ENCODE peak calls at places on chromosomes 4 and X, in ten cellular contexts. One of them, this sample, is unnamed.

GRCh38 chrX:29728639-29729038 is 486.7 kb upstream of the MAGEB2 start:
- DNase-seq in brain microvascular endothelial cell: no peak
- DNase-seq in HFFc6: no peak
- DNase-seq in progenitor cell of endocrine pancreas: no peak
- DNase-seq in GM13976: no peak
- DNase-seq in psoas muscle: no peak
- DNase-seq in fibroblast of the aortic adventitia: no peak
- DNase-seq in Peyer's patch: no peak
- DNase-seq in astrocyte: no peak
- DNase-seq in PC-3: no peak
- DNase-seq in this sample: no peak

GRCh38 chrX:46627700-46628405 is 54.3 kb downstream of the CHST7 start:
- DNase-seq in psoas muscle: no peak
- DNase-seq in fibroblast of the aortic adventitia: no peak
- DNase-seq in PC-3: no peak
- DNase-seq in brain microvascular endothelial cell: no peak
- DNase-seq in HFFc6: no peak
- DNase-seq in progenitor cell of endocrine pancreas: no peak
- DNase-seq in GM13976: no peak
- DNase-seq in astrocyte: no peak
- DNase-seq in Peyer's patch: no peak
- DNase-seq in this sample: no peak

GRCh38 chr4:98566491-98567008 is 91.9 kb downstream of the TSPAN5 start:
- DNase-seq in fibroblast of the aortic adventitia: peak
- DNase-seq in GM13976: no peak
- DNase-seq in HFFc6: no peak
- DNase-seq in astrocyte: no peak
- DNase-seq in psoas muscle: no peak
- DNase-seq in progenitor cell of endocrine pancreas: no peak
- DNase-seq in brain microvascular endothelial cell: no peak
- DNase-seq in PC-3: no peak
- DNase-seq in Peyer's patch: no peak
- DNase-seq in this sample: no peak

GRCh38 chrX:82765806-82766205 is 742.3 kb upstream of the POU3F4 start:
- DNase-seq in astrocyte: no peak
- DNase-seq in GM13976: no peak
- DNase-seq in brain microvascular endothelial cell: no peak
- DNase-seq in PC-3: peak
- DNase-seq in progenitor cell of endocrine pancreas: no peak
- DNase-seq in HFFc6: no peak
- DNase-seq in psoas muscle: no peak
- DNase-seq in fibroblast of the aortic adventitia: no peak
- DNase-seq in Peyer's patch: no peak
- DNase-seq in this sample: no peak

GRCh38 chrX:47854474-47854873 is 17.8 kb downstream of the ZNF81 start:
- DNase-seq in fibroblast of the aortic adventitia: peak
- DNase-seq in Peyer's patch: peak
- DNase-seq in PC-3: peak
- DNase-seq in progenitor cell of endocrine pancreas: no peak
- DNase-seq in brain microvascular endothelial cell: peak
- DNase-seq in astrocyte: no peak
- DNase-seq in HFFc6: no peak
- DNase-seq in psoas muscle: peak
- DNase-seq in GM13976: no peak
- DNase-seq in this sample: no peak

GRCh38 chrX:36445576-36445975 is 526.0 kb downstream of the CFAP47 start:
- DNase-seq in psoas muscle: no peak
- DNase-seq in progenitor cell of endocrine pancreas: no peak
- DNase-seq in fibroblast of the aortic adventitia: no peak
- DNase-seq in HFFc6: no peak
- DNase-seq in PC-3: no peak
- DNase-seq in Peyer's patch: no peak
- DNase-seq in brain microvascular endothelial cell: no peak
- DNase-seq in GM13976: no peak
- DNase-seq in astrocyte: no peak
- DNase-seq in this sample: no peak

GRCh38 chrX:42755820-42756219 is 22.1 kb downstream of the PPP1R2C start:
- DNase-seq in astrocyte: peak
- DNase-seq in Peyer's patch: no peak
- DNase-seq in progenitor cell of endocrine pancreas: no peak
- DNase-seq in fibroblast of the aortic adventitia: peak
- DNase-seq in psoas muscle: peak
- DNase-seq in PC-3: peak
- DNase-seq in HFFc6: no peak
- DNase-seq in brain microvascular endothelial cell: peak
- DNase-seq in GM13976: no peak
- DNase-seq in this sample: peak

GRCh38 chr4:103359900-103360299 is 161.8 kb upstream of the CENPE start:
- DNase-seq in Peyer's patch: no peak
- DNase-seq in brain microvascular endothelial cell: no peak
- DNase-seq in progenitor cell of endocrine pancreas: no peak
- DNase-seq in PC-3: no peak
- DNase-seq in psoas muscle: no peak
- DNase-seq in HFFc6: no peak
- DNase-seq in astrocyte: no peak
- DNase-seq in fibroblast of the aortic adventitia: no peak
- DNase-seq in GM13976: no peak
- DNase-seq in this sample: no peak

GRCh38 chr4:142282870-142283431 is 563.1 kb downstream of the INPP4B start:
- DNase-seq in progenitor cell of endocrine pancreas: no peak
- DNase-seq in fibroblast of the aortic adventitia: peak
- DNase-seq in brain microvascular endothelial cell: no peak
- DNase-seq in Peyer's patch: no peak
- DNase-seq in PC-3: peak
- DNase-seq in HFFc6: no peak
- DNase-seq in astrocyte: no peak
- DNase-seq in psoas muscle: no peak
- DNase-seq in GM13976: no peak
- DNase-seq in this sample: no peak

DNA sequence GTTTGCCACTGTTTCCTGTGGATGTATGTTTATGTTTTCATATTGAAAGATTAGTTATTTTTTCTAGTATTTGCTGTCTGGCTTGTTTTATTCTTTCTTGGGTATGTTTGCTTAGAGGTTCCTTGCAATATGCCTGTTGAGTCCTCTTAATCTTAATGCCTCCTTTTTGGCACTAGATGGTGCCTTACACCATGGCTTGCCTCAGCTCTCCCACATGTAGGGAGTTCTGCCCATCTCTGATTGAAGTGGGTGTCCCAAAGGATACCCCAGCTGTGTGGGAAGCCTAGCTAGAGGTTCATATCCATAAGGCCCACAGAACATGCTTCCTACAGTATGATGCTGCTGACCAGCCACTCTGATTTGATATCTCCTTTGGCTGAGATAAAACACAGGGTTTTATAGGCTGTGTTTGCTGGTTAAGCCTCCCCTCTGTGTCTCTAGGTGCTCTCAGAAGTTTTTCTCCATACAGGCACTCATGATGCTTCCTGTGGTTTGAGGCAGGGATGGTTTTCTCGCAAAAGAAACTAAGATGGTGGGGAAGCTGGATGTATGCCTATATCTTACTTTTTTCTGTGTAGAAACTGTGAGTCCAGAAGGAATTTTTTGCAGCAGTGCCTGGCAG is 162.4 kb downstream of the ASB9 start:
- DNase-seq in progenitor cell of endocrine pancreas: no peak
- DNase-seq in astrocyte: no peak
- DNase-seq in PC-3: no peak
- DNase-seq in Peyer's patch: no peak
- DNase-seq in brain microvascular endothelial cell: no peak
- DNase-seq in psoas muscle: no peak
- DNase-seq in GM13976: no peak
- DNase-seq in fibroblast of the aortic adventitia: no peak
- DNase-seq in HFFc6: no peak
- DNase-seq in this sample: no peak
- TF ChIP-seq CTCF in progenitor cell of endocrine pancreas: no peak
- TF ChIP-seq CTCF in astrocyte: no peak
- TF ChIP-seq CTCF in PC-3: peak
- TF ChIP-seq CTCF in Peyer's patch: no peak
- TF ChIP-seq CTCF in brain microvascular endothelial cell: no peak
- TF ChIP-seq CTCF in psoas muscle: no peak
- TF ChIP-seq CTCF in GM13976: no peak
- TF ChIP-seq CTCF in fibroblast of the aortic adventitia: no peak
- TF ChIP-seq CTCF in HFFc6: no peak
- TF ChIP-seq CTCF in this sample: peak

DNA sequence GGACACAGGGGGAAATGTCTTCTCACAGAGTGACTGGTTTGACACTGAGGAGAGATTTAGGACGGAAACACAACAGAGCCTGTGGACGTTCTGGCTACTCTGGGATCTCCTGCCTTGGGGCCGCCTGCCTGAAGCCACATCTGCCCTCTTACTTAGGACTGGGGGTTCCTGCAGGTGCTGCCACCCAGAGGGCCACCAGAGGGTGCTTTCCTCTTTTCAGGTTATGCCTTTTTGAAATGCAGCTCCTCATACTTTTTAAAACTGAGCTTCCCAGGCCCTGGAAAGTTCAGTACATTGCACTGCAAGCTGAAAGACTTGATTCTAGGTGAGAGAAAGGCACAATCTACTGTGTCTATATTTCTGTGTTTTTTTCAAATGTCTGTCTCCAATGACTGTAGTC is 92.2 kb upstream of the PGRMC2 start:
- DNase-seq in psoas muscle: peak
- DNase-seq in GM13976: peak
- DNase-seq in HFFc6: peak
- DNase-seq in progenitor cell of endocrine pancreas: no peak
- DNase-seq in PC-3: peak
- DNase-seq in Peyer's patch: no peak
- DNase-seq in brain microvascular endothelial cell: peak
- DNase-seq in fibroblast of the aortic adventitia: peak
- DNase-seq in astrocyte: no peak
- DNase-seq in this sample: no peak
- TF ChIP-seq CTCF in psoas muscle: peak
- TF ChIP-seq CTCF in GM13976: peak
- TF ChIP-seq CTCF in HFFc6: peak
- TF ChIP-seq CTCF in progenitor cell of endocrine pancreas: peak
- TF ChIP-seq CTCF in PC-3: peak
- TF ChIP-seq CTCF in Peyer's patch: peak
- TF ChIP-seq CTCF in brain microvascular endothelial cell: peak
- TF ChIP-seq CTCF in fibroblast of the aortic adventitia: peak
- TF ChIP-seq CTCF in astrocyte: peak
- TF ChIP-seq CTCF in this sample: peak

GRCh38 chr4:12723849-12724447 is 760.2 kb downstream of the RAB28 start:
- DNase-seq in psoas muscle: no peak
- DNase-seq in GM13976: no peak
- DNase-seq in progenitor cell of endocrine pancreas: no peak
- DNase-seq in fibroblast of the aortic adventitia: peak
- DNase-seq in PC-3: no peak
- DNase-seq in Peyer's patch: no peak
- DNase-seq in brain microvascular endothelial cell: no peak
- DNase-seq in astrocyte: no peak
- DNase-seq in HFFc6: no peak
- DNase-seq in this sample: no peak
- TF ChIP-seq CTCF in psoas muscle: no peak
- TF ChIP-seq CTCF in GM13976: no peak
- TF ChIP-seq CTCF in progenitor cell of endocrine pancreas: peak
- TF ChIP-seq CTCF in fibroblast of the aortic adventitia: no peak
- TF ChIP-seq CTCF in PC-3: peak
- TF ChIP-seq CTCF in Peyer's patch: no peak
- TF ChIP-seq CTCF in brain microvascular endothelial cell: no peak
- TF ChIP-seq CTCF in astrocyte: no peak
- TF ChIP-seq CTCF in HFFc6: no peak
- TF ChIP-seq CTCF in this sample: peak

GRCh38 chr4:153683763-153684181 is 308 bp upstream of the TLR2 start:
- DNase-seq in astrocyte: no peak
- DNase-seq in psoas muscle: no peak
- DNase-seq in fibroblast of the aortic adventitia: no peak
- DNase-seq in HFFc6: no peak
- DNase-seq in Peyer's patch: no peak
- DNase-seq in progenitor cell of endocrine pancreas: no peak
- DNase-seq in brain microvascular endothelial cell: no peak
- DNase-seq in GM13976: no peak
- DNase-seq in PC-3: no peak
- DNase-seq in this sample: no peak

GRCh38 chr4:153676984-153677383 is 7.1 kb upstream of the TLR2 start:
- DNase-seq in astrocyte: peak
- DNase-seq in psoas muscle: no peak
- DNase-seq in GM13976: no peak
- DNase-seq in Peyer's patch: no peak
- DNase-seq in HFFc6: peak
- DNase-seq in PC-3: peak
- DNase-seq in brain microvascular endothelial cell: peak
- DNase-seq in progenitor cell of endocrine pancreas: no peak
- DNase-seq in fibroblast of the aortic adventitia: peak
- DNase-seq in this sample: peak

GRCh38 chr4:153684182-153685073 is at the start of gene TLR2:
- DNase-seq in fibroblast of the aortic adventitia: no peak
- DNase-seq in astrocyte: no peak
- DNase-seq in GM13976: peak
- DNase-seq in brain microvascular endothelial cell: no peak
- DNase-seq in PC-3: peak
- DNase-seq in Peyer's patch: peak
- DNase-seq in HFFc6: no peak
- DNase-seq in progenitor cell of endocrine pancreas: peak
- DNase-seq in psoas muscle: peak
- DNase-seq in this sample: no peak

GRCh38 chr4:153676491-153676890 is 7.6 kb upstream of the TLR2 start:
- DNase-seq in brain microvascular endothelial cell: peak
- DNase-seq in astrocyte: peak
- DNase-seq in HFFc6: peak
- DNase-seq in Peyer's patch: no peak
- DNase-seq in progenitor cell of endocrine pancreas: no peak
- DNase-seq in fibroblast of the aortic adventitia: no peak
- DNase-seq in psoas muscle: no peak
- DNase-seq in GM13976: no peak
- DNase-seq in PC-3: peak
- DNase-seq in this sample: no peak

GRCh38 chr4:153679476-153679875 is 4.6 kb upstream of the TLR2 start:
- DNase-seq in progenitor cell of endocrine pancreas: no peak
- DNase-seq in psoas muscle: no peak
- DNase-seq in PC-3: no peak
- DNase-seq in brain microvascular endothelial cell: no peak
- DNase-seq in GM13976: no peak
- DNase-seq in HFFc6: no peak
- DNase-seq in astrocyte: no peak
- DNase-seq in Peyer's patch: no peak
- DNase-seq in fibroblast of the aortic adventitia: no peak
- DNase-seq in this sample: no peak
- TF ChIP-seq CTCF in progenitor cell of endocrine pancreas: no peak
- TF ChIP-seq CTCF in psoas muscle: no peak
- TF ChIP-seq CTCF in PC-3: no peak
- TF ChIP-seq CTCF in brain microvascular endothelial cell: no peak
- TF ChIP-seq CTCF in GM13976: no peak
- TF ChIP-seq CTCF in HFFc6: no peak
- TF ChIP-seq CTCF in astrocyte: no peak
- TF ChIP-seq CTCF in Peyer's patch: no peak
- TF ChIP-seq CTCF in fibroblast of the aortic adventitia: no peak
- TF ChIP-seq CTCF in this sample: no peak